ENCODE peak calls at places on chromosomes 13 and 19, in five cellular contexts. One of them, this sample, is unnamed.

GRCh38 chr13:73189766-73190165 is 131.0 kb downstream of the KLF5 start:
- DNase-seq in brain microvascular endothelial cell: no peak
- DNase-seq in mesenchymal stem cell: no peak
- DNase-seq in aorta: no peak
- DNase-seq in transverse colon: no peak
- DNase-seq in this sample: no peak

GRCh38 chr13:110965038-110965754 is 50.3 kb upstream of the ANKRD10 start:
- DNase-seq in transverse colon: no peak
- DNase-seq in aorta: no peak
- DNase-seq in brain microvascular endothelial cell: peak; percentile 67
- DNase-seq in mesenchymal stem cell: peak; percentile 73
- DNase-seq in this sample: no peak

GRCh38 chr19:1790054-1790762 is 21.9 kb downstream of the ATP8B3 start:
- DNase-seq in aorta: no peak
- DNase-seq in brain microvascular endothelial cell: no peak
- DNase-seq in mesenchymal stem cell: no peak
- DNase-seq in transverse colon: no peak
- DNase-seq in this sample: no peak

GRCh38 chr13:21326155-21327030 is 132.7 kb downstream of the ZDHHC20 start:
- DNase-seq in aorta: no peak
- DNase-seq in transverse colon: peak; percentile 33
- DNase-seq in brain microvascular endothelial cell: peak; percentile 18
- DNase-seq in mesenchymal stem cell: peak; percentile 41
- DNase-seq in this sample: peak; percentile 41

GRCh38 chr19:48239582-48240141 is 16.1 kb downstream of the CARD8 start:
- DNase-seq in brain microvascular endothelial cell: peak; percentile 36
- DNase-seq in aorta: no peak
- DNase-seq in transverse colon: no peak
- DNase-seq in mesenchymal stem cell: no peak
- DNase-seq in this sample: no peak

GRCh38 chr19:2255982-2256685 is at the start of gene JSRP1:
- DNase-seq in transverse colon: no peak
- DNase-seq in aorta: no peak
- DNase-seq in mesenchymal stem cell: no peak
- DNase-seq in brain microvascular endothelial cell: no peak
- DNase-seq in this sample: no peak

GRCh38 chr13:97757807-97758206 is 195.7 kb upstream of the IPO5 start:
- DNase-seq in brain microvascular endothelial cell: peak; percentile 53
- DNase-seq in mesenchymal stem cell: no peak
- DNase-seq in aorta: peak; percentile 66
- DNase-seq in transverse colon: no peak
- DNase-seq in this sample: no peak

GRCh38 chr13:51547425-51548176 is 36.7 kb upstream of the WDFY2 start:
- DNase-seq in transverse colon: no peak
- DNase-seq in aorta: no peak
- DNase-seq in brain microvascular endothelial cell: no peak
- DNase-seq in mesenchymal stem cell: no peak
- DNase-seq in this sample: no peak

GRCh38 chr13:99404005-99404755 is 97.0 kb upstream of the GPR183 start:
- DNase-seq in aorta: no peak
- DNase-seq in transverse colon: no peak
- DNase-seq in brain microvascular endothelial cell: no peak
- DNase-seq in mesenchymal stem cell: no peak
- DNase-seq in this sample: no peak

GRCh38 chr13:59893261-59893660 is 270.5 kb downstream of the DIAPH3 start:
- DNase-seq in aorta: no peak
- DNase-seq in mesenchymal stem cell: no peak
- DNase-seq in transverse colon: no peak
- DNase-seq in brain microvascular endothelial cell: no peak
- DNase-seq in this sample: no peak

GRCh38 chr19:28044477-28044876 is 1168.5 kb downstream of the UQCRFS1 start:
- DNase-seq in transverse colon: no peak
- DNase-seq in mesenchymal stem cell: no peak
- DNase-seq in brain microvascular endothelial cell: no peak
- DNase-seq in aorta: no peak
- DNase-seq in this sample: no peak

GRCh38 chr13:35552172-35552844 is 75.8 kb upstream of the MAB21L1 start:
- DNase-seq in mesenchymal stem cell: no peak
- DNase-seq in brain microvascular endothelial cell: no peak
- DNase-seq in aorta: no peak
- DNase-seq in transverse colon: no peak
- DNase-seq in this sample: no peak

GRCh38 chr13:112057736-112058518 is 9.0 kb upstream of the SOX1 start:
- DNase-seq in aorta: no peak
- DNase-seq in mesenchymal stem cell: no peak
- DNase-seq in transverse colon: no peak
- DNase-seq in brain microvascular endothelial cell: no peak
- DNase-seq in this sample: no peak

GRCh38 chr13:28322256-28322895 is 172.6 kb downstream of the FLT1 start:
- DNase-seq in mesenchymal stem cell: peak; percentile 57
- DNase-seq in aorta: no peak
- DNase-seq in transverse colon: no peak
- DNase-seq in brain microvascular endothelial cell: peak; percentile 48
- DNase-seq in this sample: no peak

GRCh38 chr19:54570316-54570715 is 3.3 kb upstream of the LILRA2 start:
- DNase-seq in transverse colon: no peak
- DNase-seq in aorta: no peak
- DNase-seq in brain microvascular endothelial cell: no peak
- DNase-seq in mesenchymal stem cell: no peak
- DNase-seq in this sample: no peak

GRCh38 chr19:46920341-46920740 is 59.5 kb downstream of the ARHGAP35 start:
- DNase-seq in aorta: no peak
- DNase-seq in mesenchymal stem cell: no peak
- DNase-seq in brain microvascular endothelial cell: no peak
- DNase-seq in transverse colon: no peak
- DNase-seq in this sample: no peak

GRCh38 chr19:33298146-33298911 is 4.0 kb downstream of the CEBPA start:
- DNase-seq in transverse colon: peak; percentile 9
- DNase-seq in brain microvascular endothelial cell: no peak
- DNase-seq in mesenchymal stem cell: no peak
- DNase-seq in aorta: no peak
- DNase-seq in this sample: no peak

GRCh38 chr19:12880551-12881171 is 588 bp downstream of the DNASE2 start:
- DNase-seq in transverse colon: no peak
- DNase-seq in mesenchymal stem cell: no peak
- DNase-seq in aorta: peak; percentile 70
- DNase-seq in brain microvascular endothelial cell: peak; percentile 5
- DNase-seq in this sample: peak; percentile 41

GRCh38 chr19:34145741-34146202 is 26.5 kb upstream of the LSM14A start:
- DNase-seq in brain microvascular endothelial cell: peak; percentile 58
- DNase-seq in mesenchymal stem cell: peak; percentile 55
- DNase-seq in transverse colon: peak; percentile 38
- DNase-seq in aorta: no peak
- DNase-seq in this sample: peak; percentile 67

GRCh38 chr13:37716395-37716794 is 117.8 kb upstream of the POSTN start:
- DNase-seq in aorta: no peak
- DNase-seq in mesenchymal stem cell: peak; percentile 28
- DNase-seq in brain microvascular endothelial cell: peak; percentile 81
- DNase-seq in transverse colon: no peak
- DNase-seq in this sample: no peak

GRCh38 chr19:39405930-39406655 is 554 bp upstream of the ZFP36 start:
- DNase-seq in transverse colon: peak; percentile 89
- DNase-seq in brain microvascular endothelial cell: no peak
- DNase-seq in mesenchymal stem cell: peak; percentile 82
- DNase-seq in aorta: no peak
- DNase-seq in this sample: peak; percentile 83

GRCh38 chr19:56350416-56351045 is 35.9 kb upstream of the ZSCAN5A start:
- DNase-seq in aorta: peak; percentile 47
- DNase-seq in transverse colon: peak; percentile 29
- DNase-seq in brain microvascular endothelial cell: peak; percentile 44
- DNase-seq in mesenchymal stem cell: peak; percentile 56
- DNase-seq in this sample: peak; percentile 50

GRCh38 chr19:7998081-7998480 is 7.4 kb downstream of the ELAVL1 start:
- DNase-seq in transverse colon: no peak
- DNase-seq in brain microvascular endothelial cell: peak; percentile 17
- DNase-seq in aorta: no peak
- DNase-seq in mesenchymal stem cell: no peak
- DNase-seq in this sample: no peak

GRCh38 chr13:33509642-33510229 is 224.2 kb upstream of the STARD13 start:
- DNase-seq in mesenchymal stem cell: peak; percentile 43
- DNase-seq in aorta: peak; percentile 63
- DNase-seq in brain microvascular endothelial cell: no peak
- DNase-seq in transverse colon: no peak
- DNase-seq in this sample: peak; percentile 34

GRCh38 chr19:16441661-16442071 is 30.1 kb downstream of the EPS15L1 start:
- DNase-seq in mesenchymal stem cell: peak; percentile 28
- DNase-seq in aorta: no peak
- DNase-seq in brain microvascular endothelial cell: no peak
- DNase-seq in transverse colon: no peak
- DNase-seq in this sample: peak; percentile 38
- H3K27ac ChIP-seq in mesenchymal stem cell: peak overlapping the region; percentile 67
- H3K27ac ChIP-seq in aorta: no peak overlapping the region
- H3K27ac ChIP-seq in brain microvascular endothelial cell: no peak overlapping the region
- H3K27ac ChIP-seq in transverse colon: no peak overlapping the region
- H3K27ac ChIP-seq in this sample: no peak overlapping the region

GRCh38 chr19:4518345-4519171 is at the start of gene PLIN4:
- DNase-seq in transverse colon: peak; percentile 60
- DNase-seq in aorta: no peak
- DNase-seq in brain microvascular endothelial cell: no peak
- DNase-seq in mesenchymal stem cell: no peak
- DNase-seq in this sample: peak; percentile 66
- H3K27ac ChIP-seq in transverse colon: peak within 1 kb of the TSS; percentile 94
- H3K27ac ChIP-seq in aorta: no peak within 1 kb of the TSS
- H3K27ac ChIP-seq in brain microvascular endothelial cell: no peak within 1 kb of the TSS
- H3K27ac ChIP-seq in mesenchymal stem cell: no peak within 1 kb of the TSS
- H3K27ac ChIP-seq in this sample: no peak within 1 kb of the TSS

GRCh38 chr19:36031308-36031707 is 1.4 kb downstream of the CLIP3 start:
- DNase-seq in aorta: no peak
- DNase-seq in brain microvascular endothelial cell: no peak
- DNase-seq in mesenchymal stem cell: no peak
- DNase-seq in transverse colon: no peak
- DNase-seq in this sample: no peak

GRCh38 chr19:36028313-36029041 is 4.2 kb downstream of the CLIP3 start:
- DNase-seq in aorta: no peak
- DNase-seq in transverse colon: no peak
- DNase-seq in mesenchymal stem cell: no peak
- DNase-seq in brain microvascular endothelial cell: no peak
- DNase-seq in this sample: no peak

GRCh38 chr19:36030264-36031148 is 2.2 kb downstream of the CLIP3 start:
- DNase-seq in mesenchymal stem cell: no peak
- DNase-seq in aorta: no peak
- DNase-seq in transverse colon: no peak
- DNase-seq in brain microvascular endothelial cell: no peak
- DNase-seq in this sample: no peak

GRCh38 chr19:36027696-36028095 is 5.0 kb downstream of the CLIP3 start:
- DNase-seq in mesenchymal stem cell: no peak
- DNase-seq in transverse colon: no peak
- DNase-seq in brain microvascular endothelial cell: no peak
- DNase-seq in aorta: no peak
- DNase-seq in this sample: no peak

GRCh38 chr19:36032251-36033104 is at the start of gene CLIP3:
- DNase-seq in mesenchymal stem cell: peak; percentile 73
- DNase-seq in aorta: peak; percentile 83
- DNase-seq in transverse colon: peak; percentile 45
- DNase-seq in brain microvascular endothelial cell: peak; percentile 44
- DNase-seq in this sample: peak; percentile 78
- H3K27ac ChIP-seq in mesenchymal stem cell: no peak within 1 kb of the TSS
- H3K27ac ChIP-seq in aorta: no peak within 1 kb of the TSS
- H3K27ac ChIP-seq in transverse colon: peak within 1 kb of the TSS; percentile 81
- H3K27ac ChIP-seq in brain microvascular endothelial cell: no peak within 1 kb of the TSS
- H3K27ac ChIP-seq in this sample: peak within 1 kb of the TSS; percentile 63

GRCh38 chr19:29904017-29904416 is 38.0 kb upstream of the URI1 start:
- DNase-seq in aorta: no peak
- DNase-seq in transverse colon: no peak
- DNase-seq in brain microvascular endothelial cell: no peak
- DNase-seq in mesenchymal stem cell: no peak
- DNase-seq in this sample: no peak
- H3K27ac ChIP-seq in aorta: no peak overlapping the region
- H3K27ac ChIP-seq in transverse colon: no peak overlapping the region
- H3K27ac ChIP-seq in brain microvascular endothelial cell: no peak overlapping the region
- H3K27ac ChIP-seq in mesenchymal stem cell: no peak overlapping the region
- H3K27ac ChIP-seq in this sample: no peak overlapping the region

DNA sequence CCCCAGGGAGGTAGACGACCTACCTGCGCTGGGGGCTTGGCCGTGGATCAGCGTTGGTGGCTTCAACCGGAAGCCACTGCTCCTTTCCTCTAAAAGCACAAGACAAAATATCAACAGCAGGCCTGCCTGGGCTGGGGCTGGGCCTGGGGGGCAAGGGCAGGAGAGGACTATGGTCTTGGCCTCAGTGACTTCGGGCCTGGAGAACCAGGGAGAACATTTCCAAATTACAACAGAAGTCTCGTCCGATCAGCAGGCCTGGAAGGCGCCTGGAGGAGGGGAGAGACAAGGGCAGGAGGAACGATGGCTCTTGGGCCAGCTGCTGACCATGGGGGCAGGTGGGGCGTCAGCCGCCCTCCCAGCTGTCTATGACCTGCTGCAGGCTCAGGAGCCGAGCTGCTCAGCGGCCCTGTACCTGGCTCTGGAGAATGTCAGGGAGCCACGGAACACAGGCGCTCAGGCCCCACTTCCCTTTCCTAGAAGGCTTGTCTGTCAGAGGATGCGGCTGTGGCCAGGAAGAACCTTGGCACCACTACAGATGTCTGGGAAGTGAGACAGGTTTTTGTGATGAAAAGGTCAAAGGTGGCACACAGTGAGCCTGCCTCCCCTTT is 19.4 kb downstream of the CAPS start:
- DNase-seq in brain microvascular endothelial cell: no peak
- DNase-seq in mesenchymal stem cell: no peak
- DNase-seq in aorta: no peak
- DNase-seq in transverse colon: no peak
- DNase-seq in this sample: no peak
- H3K27ac ChIP-seq in brain microvascular endothelial cell: no peak overlapping the region
- H3K27ac ChIP-seq in mesenchymal stem cell: no peak overlapping the region
- H3K27ac ChIP-seq in aorta: no peak overlapping the region
- H3K27ac ChIP-seq in transverse colon: peak overlapping the region; percentile 63
- H3K27ac ChIP-seq in this sample: no peak overlapping the region

DNA sequence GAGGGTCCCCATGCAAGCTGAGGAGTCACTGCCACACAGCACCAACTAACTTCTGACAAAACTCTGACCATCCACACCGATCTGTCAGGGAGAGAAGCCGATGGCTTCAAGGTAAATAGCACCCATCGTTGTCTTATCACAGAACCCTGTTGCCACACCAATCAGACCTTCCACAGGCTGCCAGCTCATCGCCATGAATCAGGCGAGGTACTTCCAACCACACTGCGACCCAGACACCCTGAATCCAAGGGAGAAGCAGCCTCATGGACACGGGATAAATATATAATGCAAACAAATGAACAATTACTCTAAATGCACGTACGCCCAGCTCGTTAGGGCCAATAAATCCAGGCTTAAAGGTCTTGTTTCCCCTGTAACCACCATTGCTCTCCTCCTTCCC is 20.8 kb downstream of the RANBP3 start:
- DNase-seq in aorta: peak; percentile 36
- DNase-seq in brain microvascular endothelial cell: no peak
- DNase-seq in mesenchymal stem cell: no peak
- DNase-seq in transverse colon: no peak
- DNase-seq in this sample: no peak
- H3K27ac ChIP-seq in aorta: no peak overlapping the region
- H3K27ac ChIP-seq in brain microvascular endothelial cell: no peak overlapping the region
- H3K27ac ChIP-seq in mesenchymal stem cell: no peak overlapping the region
- H3K27ac ChIP-seq in transverse colon: peak overlapping the region; percentile 88
- H3K27ac ChIP-seq in this sample: no peak overlapping the region

This sample was measured in testis.